ENCODE peak calls at places on chromosome 15, in seven cellular contexts. T is IMR-90, U is H1, F is neuronal stem cell, O is mesenchymal stem cell, Z is mesendoderm, N is trophoblast cell. C is an unnamed sample.

GRCh38 chr15:76324066-76324465 is 12.5 kb upstream of the ISL2 start:
- DNase-seq in T (no peak), U (no peak), F (no peak), O (no peak), Z (no peak), N (no peak), C (no peak)

GRCh38 chr15:43516185-43516584 is 1.2 kb upstream of the MAP1A start:
- DNase-seq in T (no peak), U (no peak), F (no peak), O (peak; percentile 28), Z (peak; percentile 16), N (no peak), C (no peak)

GRCh38 chr15:36506733-36507356 is 72.6 kb upstream of the CDIN1 start:
- DNase-seq in T (no peak), U (no peak), F (no peak), O (no peak), Z (peak; percentile 19), N (no peak), C (no peak)

GRCh38 chr15:90165659-90166489 is 35.3 kb upstream of the SEMA4B start:
- DNase-seq in T (peak; percentile 100), U (no peak), F (no peak), O (peak; percentile 98), Z (peak; percentile 68), N (peak; percentile 99), C (peak; percentile 50)

GRCh38 chr15:83304861-83305661 is 20.6 kb upstream of the BNC1 start:
- DNase-seq in T (peak; percentile 26), U (no peak), F (no peak), O (no peak), Z (no peak), N (no peak), C (no peak)

GRCh38 chr15:79549196-79549595 is 117.1 kb downstream of the MINAR1 start:
- DNase-seq in T (no peak), U (no peak), F (no peak), O (no peak), Z (no peak), N (no peak), C (no peak)

GRCh38 chr15:81297580-81298575 is 26.1 kb downstream of the STARD5 start:
- DNase-seq in T (no peak), U (no peak), F (no peak), O (no peak), Z (no peak), N (peak; percentile 91), C (no peak)

GRCh38 chr15:91252322-91252721 is 152.3 kb downstream of the SV2B start:
- DNase-seq in T (no peak), U (no peak), F (no peak), O (no peak), Z (no peak), N (peak; percentile 83), C (no peak)

GRCh38 chr15:33152502-33153109 is 41.9 kb downstream of the FMN1 start:
- DNase-seq in T (peak; percentile 11), U (no peak), F (no peak), O (no peak), Z (no peak), N (peak; percentile 54), C (no peak)

GRCh38 chr15:57554063-57554820 is 37.5 kb upstream of the MYZAP start:
- DNase-seq in T (no peak), U (no peak), F (no peak), O (no peak), Z (peak; percentile 51), N (peak; percentile 78), C (no peak)

GRCh38 chr15:55954862-55955605 is 38.4 kb downstream of the NEDD4 start:
- DNase-seq in T (no peak), U (no peak), F (no peak), O (no peak), Z (no peak), N (no peak), C (no peak)

GRCh38 chr15:49115062-49115461 is 40.3 kb downstream of the COPS2 start:
- DNase-seq in T (no peak), U (no peak), F (no peak), O (no peak), Z (no peak), N (no peak), C (no peak)

GRCh38 chr15:85361306-85361705 is 19.1 kb upstream of the AKAP13 start:
- DNase-seq in T (no peak), U (no peak), F (no peak), O (no peak), Z (no peak), N (no peak), C (no peak)

GRCh38 chr15:98981851-98982722 is 25.5 kb downstream of the PGPEP1L start:
- DNase-seq in T (peak; percentile 67), U (peak; percentile 17), F (no peak), O (peak; percentile 77), Z (no peak), N (no peak), C (no peak)

GRCh38 chr15:45587861-45588170 is 637 bp downstream of the BLOC1S6 start:
- DNase-seq in T (no peak), U (no peak), F (no peak), O (no peak), Z (no peak), N (no peak), C (no peak)
- H4K8ac ChIP-seq in T (peak overlapping the region; percentile 89), U (no peak overlapping the region), F (no peak overlapping the region), O (no peak overlapping the region), Z (no peak overlapping the region), N (peak overlapping the region; percentile 92), C (no peak overlapping the region)

GRCh38 chr15:77584201-77584600 is 48.5 kb downstream of the LINGO1 start:
- DNase-seq in T (no peak), U (no peak), F (no peak), O (no peak), Z (peak; percentile 53), N (no peak), C (peak; percentile 59)
- H3K4me2 ChIP-seq in T (no peak overlapping the region), U (no peak overlapping the region), F (no peak overlapping the region), O (no peak overlapping the region), Z (no peak overlapping the region), N (no peak overlapping the region), C (no peak overlapping the region)

GRCh38 chr15:41655716-41656115 is 4.5 kb upstream of the MGA start:
- DNase-seq in T (peak; percentile 73), U (no peak), F (no peak), O (no peak), Z (no peak), N (no peak), C (no peak)
- H2AK5ac ChIP-seq in T (no peak overlapping the region), U (no peak overlapping the region), F (no peak overlapping the region), O (no peak overlapping the region), Z (no peak overlapping the region), N (no peak overlapping the region), C (no peak overlapping the region)

GRCh38 chr15:95894407-95894956 is 436.0 kb upstream of the NR2F2 start:
- DNase-seq in T (no peak), U (no peak), F (no peak), O (peak; percentile 30), Z (no peak), N (no peak), C (no peak)

GRCh38 chr15:95898746-95899145 is 431.8 kb upstream of the NR2F2 start:
- DNase-seq in T (no peak), U (no peak), F (no peak), O (no peak), Z (no peak), N (no peak), C (no peak)

GRCh38 chr15:95897651-95898050 is 432.8 kb upstream of the NR2F2 start:
- DNase-seq in T (no peak), U (no peak), F (no peak), O (peak; percentile 34), Z (peak; percentile 59), N (peak; percentile 13), C (no peak)

GRCh38 chr15:95895510-95895909 is 435.0 kb upstream of the NR2F2 start:
- DNase-seq in T (no peak), U (no peak), F (no peak), O (no peak), Z (no peak), N (no peak), C (no peak)
- H4K8ac ChIP-seq in T (no peak overlapping the region), U (no peak overlapping the region), F (no peak overlapping the region), O (no peak overlapping the region), Z (no peak overlapping the region), N (no peak overlapping the region), C (no peak overlapping the region)

DNA sequence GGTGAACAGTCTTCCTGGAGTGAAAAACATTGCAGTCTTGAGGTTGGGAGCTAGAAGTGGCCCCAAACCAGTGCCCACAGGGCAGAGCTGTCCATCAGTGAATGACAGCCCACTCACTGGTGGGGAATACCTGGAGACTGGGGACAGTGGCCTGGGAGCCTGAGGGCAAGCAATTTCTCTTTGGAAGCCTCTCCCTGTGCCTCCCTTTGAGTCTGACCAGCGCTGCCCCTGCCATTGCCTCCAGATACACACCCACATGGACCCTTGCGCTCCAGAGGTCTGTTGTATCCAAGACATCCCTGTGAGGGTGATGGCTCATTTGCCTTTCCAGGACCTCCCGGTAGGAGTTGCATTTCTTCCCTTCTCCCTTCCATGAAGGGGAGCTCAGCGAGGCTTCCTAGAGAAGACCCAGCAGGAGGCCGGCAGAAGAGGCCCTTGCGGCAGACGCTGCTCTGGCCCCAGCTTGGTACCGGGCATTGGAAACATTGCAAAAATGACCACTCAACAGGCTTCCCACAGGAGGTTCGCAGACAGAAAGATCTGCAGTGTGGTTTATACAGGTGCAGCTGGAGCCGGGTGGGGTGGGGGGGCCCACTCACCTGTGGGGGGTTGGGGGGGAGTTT is 38.5 kb downstream of the KLF13 start:
- DNase-seq in T (no peak), U (no peak), F (no peak), O (no peak), Z (no peak), N (no peak), C (no peak)
- H3K4me2 ChIP-seq in T (no peak overlapping the region), U (peak overlapping the region; percentile 37), F (no peak overlapping the region), O (no peak overlapping the region), Z (no peak overlapping the region), N (peak overlapping the region; percentile 28), C (peak overlapping the region; percentile 24)

DNA sequence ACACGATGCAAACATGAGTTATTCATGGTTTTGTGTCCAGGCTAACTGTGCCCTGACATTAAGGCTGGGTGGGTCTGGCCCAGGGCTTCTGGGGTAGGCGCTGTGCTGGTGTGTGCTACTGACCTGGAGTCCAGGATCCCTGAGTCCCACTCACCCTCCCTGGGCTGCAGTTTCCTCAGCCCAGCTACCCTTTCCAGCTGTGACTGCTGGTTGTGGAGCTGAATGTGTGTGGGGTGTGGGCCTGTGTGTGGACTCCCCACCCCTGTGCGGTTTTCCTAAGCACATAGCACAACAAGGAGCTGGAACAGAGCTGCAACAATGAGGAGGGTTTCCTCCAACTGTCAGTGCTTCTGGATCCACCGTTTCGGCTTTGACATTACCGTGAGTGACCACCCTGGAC is 38.0 kb downstream of the SMAD3 start:
- DNase-seq in T (no peak), U (no peak), F (no peak), O (no peak), Z (no peak), N (no peak), C (no peak)
- H2AK5ac ChIP-seq in T (peak overlapping the region; percentile 90), U (peak overlapping the region; percentile 66), F (no peak overlapping the region), O (peak overlapping the region; percentile 23), Z (no peak overlapping the region), N (peak overlapping the region; percentile 9), C (no peak overlapping the region)

GRCh38 chr15:67925182-67925581 is 85.3 kb upstream of the RNU6-1 start:
- DNase-seq in T (no peak), U (no peak), F (no peak), O (no peak), Z (no peak), N (no peak), C (no peak)
- H4K8ac ChIP-seq in T (no peak overlapping the region), U (no peak overlapping the region), F (no peak overlapping the region), O (no peak overlapping the region), Z (no peak overlapping the region), N (no peak overlapping the region), C (no peak overlapping the region)

GRCh38 chr15:38690221-38690620 is 125.6 kb upstream of the RASGRP1 start:
- DNase-seq in T (no peak), U (no peak), F (no peak), O (no peak), Z (no peak), N (no peak), C (no peak)
- H3K4me2 ChIP-seq in T (no peak overlapping the region), U (no peak overlapping the region), F (no peak overlapping the region), O (no peak overlapping the region), Z (no peak overlapping the region), N (no peak overlapping the region), C (no peak overlapping the region)

C was measured in H9.